ENCODE peak calls at places on chromosomes 11 and 22, in five cellular contexts. S is type B pancreatic cell, Z is MM.1S, P is AG04449, T is GM10248. C is an unnamed sample.
A peak's percentile ranks its signal among the peaks of the same experiment; 100 is the strongest.

GRCh38 chr11:107769189-107769588 is 57.3 kb upstream of the SLN start:
- DNase-seq in S (no peak), Z (no peak), P (peak; percentile 36), T (no peak), C (no peak)

GRCh38 chr11:44315947-44316387 is 6.0 kb upstream of the ALX4 start:
- DNase-seq in S (no peak), Z (no peak), P (no peak), T (no peak), C (no peak)

GRCh38 chr11:2813141-2813908 is 72.2 kb downstream of the CDKN1C start:
- DNase-seq in S (no peak), Z (no peak), P (peak; percentile 24), T (no peak), C (no peak)

GRCh38 chr11:116787786-116788486 is at the start of gene ZPR1:
- DNase-seq in S (peak; percentile 84), Z (peak; percentile 64), P (no peak), T (peak; percentile 94), C (peak; percentile 60)

GRCh38 chr11:18650859-18651557 is 16.9 kb upstream of the SPTY2D1 start:
- DNase-seq in S (no peak), Z (peak; percentile 78), P (no peak), T (peak; percentile 70), C (peak; percentile 25)

GRCh38 chr11:105862736-105863367 is 159.2 kb downstream of the MSANTD4 start:
- DNase-seq in S (no peak), Z (peak; percentile 60), P (peak; percentile 4), T (peak; percentile 7), C (no peak)

GRCh38 chr11:120441592-120441991 is 70.0 kb upstream of the GRIK4 start:
- DNase-seq in S (no peak), Z (no peak), P (no peak), T (no peak), C (no peak)

GRCh38 chr11:60528465-60528864 is 13.3 kb downstream of the MS4A13 start:
- DNase-seq in S (no peak), Z (no peak), P (no peak), T (no peak), C (no peak)

GRCh38 chr11:64164392-64165312 is 1.3 kb downstream of the MACROD1 start:
- DNase-seq in S (no peak), Z (no peak), P (no peak), T (no peak), C (no peak)

GRCh38 chr22:33274214-33274828 is 216.1 kb upstream of the SYN3 start:
- DNase-seq in S (no peak), Z (no peak), P (no peak), T (peak; percentile 47), C (peak; percentile 12)

GRCh38 chr11:131841028-131841427 is 470.6 kb downstream of the NTM start:
- DNase-seq in S (no peak), Z (no peak), P (no peak), T (no peak), C (no peak)

GRCh38 chr11:128417607-128418324 is 169.6 kb downstream of the ETS1 start:
- DNase-seq in S (no peak), Z (no peak), P (peak; percentile 86), T (no peak), C (no peak)

GRCh38 chr11:10221342-10221741 is 72.7 kb downstream of the SBF2 start:
- DNase-seq in S (no peak), Z (no peak), P (no peak), T (no peak), C (no peak)

GRCh38 chr22:20129747-20130014 is 1.9 kb upstream of the ZDHHC8 start:
- DNase-seq in S (no peak), Z (no peak), P (no peak), T (no peak), C (no peak)

GRCh38 chr11:110430267-110431211 is 791 bp downstream of the FDX1 start:
- DNase-seq in S (no peak), Z (peak; percentile 27), P (no peak), T (peak; percentile 35), C (peak; percentile 7)

GRCh38 chr22:43529461-43529860 is 117.6 kb downstream of the MPPED1 start:
- DNase-seq in S (no peak), Z (no peak), P (no peak), T (no peak), C (no peak)

GRCh38 chr22:28883917-28884753 is 763 bp downstream of the ZNRF3 start:
- DNase-seq in S (peak; percentile 73), Z (peak; percentile 57), P (no peak), T (peak; percentile 28), C (peak; percentile 31)

GRCh38 chr11:65183201-65183891 is 1.6 kb downstream of the CAPN1 start:
- DNase-seq in S (no peak), Z (no peak), P (no peak), T (no peak), C (no peak)

GRCh38 chr11:75259711-75260110 is 19.1 kb downstream of the TPBGL start:
- DNase-seq in S (no peak), Z (no peak), P (no peak), T (no peak), C (no peak)

GRCh38 chr11:76206327-76207081 is at the start of gene WNT11:
- DNase-seq in S (no peak), Z (peak; percentile 59), P (no peak), T (peak; percentile 61), C (peak; percentile 41)

GRCh38 chr11:109435121-109435742 is 13.2 kb downstream of the C11orf87 start:
- DNase-seq in S (no peak), Z (no peak), P (no peak), T (no peak), C (no peak)

GRCh38 chr11:125627236-125627910 is 2.4 kb downstream of the CHEK1 start:
- DNase-seq in S (no peak), Z (no peak), P (no peak), T (no peak), C (no peak)

GRCh38 chr11:68974421-68975194 is 6.2 kb downstream of the MRGPRD start:
- DNase-seq in S (no peak), Z (peak; percentile 40), P (no peak), T (no peak), C (no peak)

GRCh38 chr11:9765320-9766101 is 101.6 kb downstream of the SWAP70 start:
- DNase-seq in S (no peak), Z (no peak), P (peak; percentile 97), T (no peak), C (no peak)

GRCh38 chr22:17366830-17367229 is 2.4 kb upstream of the CECR2 start:
- DNase-seq in S (no peak), Z (no peak), P (no peak), T (peak; percentile 41), C (peak; percentile 65)

GRCh38 chr11:94602430-94603372 is 35.5 kb downstream of the PIWIL4 start:
- DNase-seq in S (no peak), Z (peak; percentile 77), P (peak; percentile 45), T (peak; percentile 52), C (no peak)

GRCh38 chr11:100872951-100873350 is 185.9 kb downstream of the ARHGAP42 start:
- DNase-seq in S (no peak), Z (no peak), P (no peak), T (no peak), C (no peak)

GRCh38 chr22:22720724-22721261 is 76.4 kb downstream of the GGTLC2 start:
- DNase-seq in S (no peak), Z (peak; percentile 36), P (no peak), T (peak; percentile 76), C (no peak)

GRCh38 chr11:46659908-46660307 is 40.5 kb downstream of the ARHGAP1 start:
- DNase-seq in S (no peak), Z (no peak), P (peak; percentile 70), T (no peak), C (no peak)

GRCh38 chr11:24357620-24358386 is 139.1 kb upstream of the LUZP2 start:
- DNase-seq in S (no peak), Z (no peak), P (no peak), T (no peak), C (no peak)

GRCh38 chr11:62033191-62034044 is 66.0 kb upstream of the FTH1 start:
- DNase-seq in S (no peak), Z (no peak), P (no peak), T (no peak), C (no peak)

GRCh38 chr11:115047631-115048030 is 369.3 kb downstream of the NXPE2 start:
- DNase-seq in S (no peak), Z (no peak), P (no peak), T (no peak), C (no peak)

GRCh38 chr11:95831198-95831883 is 41.0 kb downstream of the CEP57 start:
- DNase-seq in S (no peak), Z (no peak), P (peak; percentile 63), T (no peak), C (no peak)

GRCh38 chr22:38925571-38926041 is 31.8 kb upstream of the APOBEC3A start:
- DNase-seq in S (no peak), Z (no peak), P (no peak), T (no peak), C (no peak)

DNA sequence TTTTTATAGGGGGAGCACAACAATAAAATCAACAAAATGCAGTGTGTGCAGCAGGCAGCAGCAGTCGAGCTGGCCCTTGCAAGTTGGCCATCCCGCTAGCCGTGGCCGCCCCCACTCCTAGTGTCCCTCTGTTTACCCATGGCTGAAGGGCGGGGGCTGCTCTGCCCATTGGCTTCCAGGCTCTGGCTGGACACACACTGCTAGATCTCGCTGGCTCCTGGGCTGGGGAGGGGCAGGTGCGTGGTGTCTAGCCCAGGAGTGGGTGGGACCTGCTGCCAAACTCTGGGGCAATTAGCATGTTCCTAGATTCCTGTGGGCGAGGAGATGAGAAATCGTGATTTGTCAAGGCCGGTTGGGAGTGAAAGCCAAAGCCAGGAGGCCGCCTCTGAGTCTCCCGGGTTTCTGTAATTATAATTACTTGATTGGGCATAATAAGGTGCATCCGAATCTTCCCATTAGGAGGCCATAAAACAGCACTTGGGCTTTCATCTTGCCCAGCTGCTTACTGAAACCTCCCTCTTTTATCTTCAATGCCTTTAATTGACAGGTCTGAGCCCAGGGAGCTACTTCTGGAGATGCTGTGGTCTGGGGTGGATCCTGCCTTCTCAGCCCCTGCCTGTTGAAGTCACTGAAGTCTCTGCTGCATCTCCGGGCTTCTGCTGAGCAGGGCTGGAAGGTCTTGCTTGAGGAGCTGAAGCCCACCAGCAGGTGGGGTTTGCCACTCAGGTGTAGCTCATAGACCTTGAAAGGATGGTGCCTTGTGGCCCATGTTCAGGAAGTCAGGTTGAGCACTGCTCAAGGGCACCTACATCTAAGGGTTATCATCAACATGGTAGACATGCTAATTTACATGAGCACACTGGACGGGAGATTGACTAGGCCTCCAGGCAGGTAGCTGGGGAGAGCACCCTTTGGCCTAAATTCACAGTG is 44.5 kb upstream of the DKK3 start:
- DNase-seq in S (no peak), Z (no peak), P (no peak), T (no peak), C (no peak)
- TF ChIP-seq CTCF in S (no peak), Z (no peak), P (peak; percentile 31), T (no peak), C (no peak)

DNA sequence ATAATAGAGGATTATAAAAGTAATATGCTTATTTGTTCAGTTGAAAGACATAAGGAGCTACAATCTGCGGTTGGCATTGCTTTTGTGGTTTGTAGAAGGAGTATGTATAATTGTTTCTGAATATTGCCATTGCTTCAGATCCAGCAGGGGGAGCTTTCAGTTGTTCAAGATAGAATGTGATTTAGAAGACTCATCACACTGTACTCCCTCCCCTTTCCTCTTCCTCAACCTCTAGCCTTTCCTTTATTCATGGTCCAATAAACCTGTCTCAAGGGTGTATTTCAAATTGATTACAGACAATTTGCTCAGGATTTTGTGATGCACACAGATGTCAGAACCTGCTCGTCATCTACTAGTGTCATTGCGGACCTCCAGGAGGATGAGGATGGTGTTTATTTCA is 9.8 kb downstream of the PRMT3 start:
- DNase-seq in S (no peak), Z (peak; percentile 68), P (no peak), T (peak; percentile 37), C (no peak)
- TF ChIP-seq CTCF in S (peak; percentile 77), Z (peak; percentile 62), P (peak; percentile 53), T (peak; percentile 36), C (peak; percentile 71)

GRCh38 chr11:67698247-67698646 is 23.8 kb upstream of the ALDH3B2 start:
- DNase-seq in S (no peak), Z (peak; percentile 40), P (no peak), T (peak; percentile 34), C (no peak)
- TF ChIP-seq CTCF in S (no peak), Z (peak; percentile 47), P (no peak), T (peak; percentile 31), C (no peak)

GRCh38 chr11:72228229-72228843 is 3.8 kb downstream of the INPPL1 start:
- DNase-seq in S (peak; percentile 69), Z (no peak), P (no peak), T (no peak), C (no peak)
- TF ChIP-seq CTCF in S (peak; percentile 22), Z (no peak), P (no peak), T (no peak), C (no peak)